ENCODE peak calls at places on chromosomes 5 and 9, in five cellular contexts. One of them, this sample, is unnamed.

GRCh38 chr5:158451203-158451982 is 592.4 kb upstream of the CLINT1 start:
- DNase-seq in dorsolateral prefrontal cortex: no peak
- DNase-seq in heart right ventricle: no peak
- DNase-seq in GM13976: no peak
- DNase-seq in A673: no peak
- DNase-seq in this sample: no peak

GRCh38 chr9:132773764-132774339 is 103.6 kb downstream of the GTF3C4 start:
- DNase-seq in dorsolateral prefrontal cortex: no peak
- DNase-seq in heart right ventricle: no peak
- DNase-seq in GM13976: no peak
- DNase-seq in A673: no peak
- DNase-seq in this sample: no peak

GRCh38 chr9:83266618-83267543 is 203.9 kb upstream of the RASEF start:
- DNase-seq in dorsolateral prefrontal cortex: no peak
- DNase-seq in GM13976: no peak
- DNase-seq in heart right ventricle: peak
- DNase-seq in A673: no peak
- DNase-seq in this sample: no peak

GRCh38 chr5:17365326-17365725 is 132.7 kb upstream of the TAF11L2 start:
- DNase-seq in GM13976: no peak
- DNase-seq in heart right ventricle: no peak
- DNase-seq in A673: no peak
- DNase-seq in dorsolateral prefrontal cortex: no peak
- DNase-seq in this sample: no peak

GRCh38 chr5:128083811-128084227 is 253 bp downstream of the SLC12A2 start:
- DNase-seq in heart right ventricle: no peak
- DNase-seq in GM13976: peak
- DNase-seq in dorsolateral prefrontal cortex: no peak
- DNase-seq in A673: no peak
- DNase-seq in this sample: no peak

GRCh38 chr5:73119492-73120157 is 750 bp upstream of the TMEM171 start:
- DNase-seq in A673: no peak
- DNase-seq in GM13976: no peak
- DNase-seq in dorsolateral prefrontal cortex: no peak
- DNase-seq in heart right ventricle: no peak
- DNase-seq in this sample: no peak

GRCh38 chr9:79390077-79390673 is 181.6 kb upstream of the TLE4 start:
- DNase-seq in A673: no peak
- DNase-seq in GM13976: no peak
- DNase-seq in heart right ventricle: no peak
- DNase-seq in dorsolateral prefrontal cortex: no peak
- DNase-seq in this sample: no peak

GRCh38 chr5:93385665-93386064 is 195.4 kb downstream of the NR2F1-AS1 start:
- DNase-seq in GM13976: no peak
- DNase-seq in heart right ventricle: no peak
- DNase-seq in A673: no peak
- DNase-seq in dorsolateral prefrontal cortex: no peak
- DNase-seq in this sample: no peak

GRCh38 chr5:85293139-85293785 is 908.6 kb upstream of the EDIL3 start:
- DNase-seq in heart right ventricle: no peak
- DNase-seq in dorsolateral prefrontal cortex: no peak
- DNase-seq in GM13976: no peak
- DNase-seq in A673: no peak
- DNase-seq in this sample: no peak

GRCh38 chr5:125891326-125891725 is 531.9 kb upstream of the GRAMD2B start:
- DNase-seq in dorsolateral prefrontal cortex: no peak
- DNase-seq in A673: no peak
- DNase-seq in GM13976: no peak
- DNase-seq in heart right ventricle: no peak
- DNase-seq in this sample: no peak

GRCh38 chr5:61207884-61208283 is 45.6 kb upstream of the SMIM15 start:
- DNase-seq in dorsolateral prefrontal cortex: no peak
- DNase-seq in heart right ventricle: no peak
- DNase-seq in GM13976: no peak
- DNase-seq in A673: no peak
- DNase-seq in this sample: no peak

GRCh38 chr5:107289030-107289714 is 381.6 kb downstream of the EFNA5 start:
- DNase-seq in A673: no peak
- DNase-seq in dorsolateral prefrontal cortex: no peak
- DNase-seq in heart right ventricle: no peak
- DNase-seq in GM13976: peak
- DNase-seq in this sample: peak

GRCh38 chr5:141672856-141673813 is 8.9 kb downstream of the ARAP3 start:
- DNase-seq in A673: peak
- DNase-seq in GM13976: no peak
- DNase-seq in heart right ventricle: no peak
- DNase-seq in dorsolateral prefrontal cortex: peak
- DNase-seq in this sample: no peak

GRCh38 chr5:154202379-154203260 is 12.1 kb downstream of the GALNT10 start:
- DNase-seq in GM13976: peak
- DNase-seq in dorsolateral prefrontal cortex: no peak
- DNase-seq in A673: no peak
- DNase-seq in heart right ventricle: no peak
- DNase-seq in this sample: peak

GRCh38 chr9:72363908-72364678 is 915 bp downstream of the ZFAND5 start:
- DNase-seq in GM13976: peak
- DNase-seq in dorsolateral prefrontal cortex: peak
- DNase-seq in heart right ventricle: peak
- DNase-seq in A673: peak
- DNase-seq in this sample: peak

GRCh38 chr5:16713386-16713928 is 96.7 kb upstream of the RETREG1 start:
- DNase-seq in A673: peak
- DNase-seq in GM13976: no peak
- DNase-seq in heart right ventricle: no peak
- DNase-seq in dorsolateral prefrontal cortex: peak
- DNase-seq in this sample: no peak

GRCh38 chr9:89593776-89594427 is 10.9 kb upstream of the GADD45G start:
- DNase-seq in A673: peak
- DNase-seq in heart right ventricle: no peak
- DNase-seq in GM13976: peak
- DNase-seq in dorsolateral prefrontal cortex: no peak
- DNase-seq in this sample: peak

GRCh38 chr9:3498691-3499090 is 27.1 kb downstream of the RFX3 start:
- DNase-seq in heart right ventricle: no peak
- DNase-seq in dorsolateral prefrontal cortex: no peak
- DNase-seq in A673: peak
- DNase-seq in GM13976: no peak
- DNase-seq in this sample: no peak

GRCh38 chr9:129328357-129329103 is 150.5 kb upstream of the IER5L start:
- DNase-seq in heart right ventricle: no peak
- DNase-seq in dorsolateral prefrontal cortex: no peak
- DNase-seq in A673: no peak
- DNase-seq in GM13976: no peak
- DNase-seq in this sample: no peak

GRCh38 chr9:123234853-123235252 is 33.5 kb downstream of the STRBP start:
- DNase-seq in dorsolateral prefrontal cortex: no peak
- DNase-seq in A673: no peak
- DNase-seq in heart right ventricle: no peak
- DNase-seq in GM13976: peak
- DNase-seq in this sample: peak

GRCh38 chr5:87541033-87541432 is 128.3 kb upstream of the CCNH start:
- DNase-seq in GM13976: no peak
- DNase-seq in dorsolateral prefrontal cortex: peak
- DNase-seq in heart right ventricle: peak
- DNase-seq in A673: peak
- DNase-seq in this sample: no peak

GRCh38 chr9:20478780-20479179 is 143.5 kb downstream of the MLLT3 start:
- DNase-seq in heart right ventricle: no peak
- DNase-seq in dorsolateral prefrontal cortex: no peak
- DNase-seq in GM13976: no peak
- DNase-seq in A673: peak
- DNase-seq in this sample: no peak

GRCh38 chr9:33139421-33140228 is 27.5 kb downstream of the B4GALT1 start:
- DNase-seq in dorsolateral prefrontal cortex: no peak
- DNase-seq in heart right ventricle: peak
- DNase-seq in A673: no peak
- DNase-seq in GM13976: peak
- DNase-seq in this sample: no peak

GRCh38 chr5:135426102-135427082 is 20.8 kb downstream of the DCANP1 start:
- DNase-seq in heart right ventricle: no peak
- DNase-seq in GM13976: peak
- DNase-seq in dorsolateral prefrontal cortex: no peak
- DNase-seq in A673: peak
- DNase-seq in this sample: peak

GRCh38 chr5:172846249-172846648 is 12.2 kb downstream of the ERGIC1 start:
- DNase-seq in dorsolateral prefrontal cortex: no peak
- DNase-seq in A673: no peak
- DNase-seq in GM13976: no peak
- DNase-seq in heart right ventricle: no peak
- DNase-seq in this sample: no peak

GRCh38 chr5:60856059-60856458 is 12.0 kb upstream of the ELOVL7 start:
- DNase-seq in heart right ventricle: no peak
- DNase-seq in dorsolateral prefrontal cortex: no peak
- DNase-seq in A673: no peak
- DNase-seq in GM13976: no peak
- DNase-seq in this sample: no peak

GRCh38 chr5:9820696-9821449 is 190.7 kb upstream of the TAS2R1 start:
- DNase-seq in A673: no peak
- DNase-seq in GM13976: no peak
- DNase-seq in dorsolateral prefrontal cortex: no peak
- DNase-seq in heart right ventricle: no peak
- DNase-seq in this sample: no peak

GRCh38 chr9:77864096-77864889 is 167.3 kb downstream of the GNAQ start:
- DNase-seq in A673: no peak
- DNase-seq in heart right ventricle: no peak
- DNase-seq in GM13976: peak
- DNase-seq in dorsolateral prefrontal cortex: no peak
- DNase-seq in this sample: peak
- TF ChIP-seq CTCF in A673: no peak
- TF ChIP-seq CTCF in heart right ventricle: no peak
- TF ChIP-seq CTCF in GM13976: no peak
- TF ChIP-seq CTCF in dorsolateral prefrontal cortex: no peak
- TF ChIP-seq CTCF in this sample: no peak

GRCh38 chr5:39132792-39133191 is 58.6 kb upstream of the RICTOR start:
- DNase-seq in heart right ventricle: no peak
- DNase-seq in GM13976: no peak
- DNase-seq in A673: no peak
- DNase-seq in dorsolateral prefrontal cortex: no peak
- DNase-seq in this sample: no peak

GRCh38 chr5:39138892-39139291 is 64.7 kb upstream of the RICTOR start:
- DNase-seq in GM13976: no peak
- DNase-seq in heart right ventricle: no peak
- DNase-seq in A673: no peak
- DNase-seq in dorsolateral prefrontal cortex: no peak
- DNase-seq in this sample: no peak

GRCh38 chr5:39138182-39138487 is 63.9 kb upstream of the RICTOR start:
- DNase-seq in heart right ventricle: no peak
- DNase-seq in dorsolateral prefrontal cortex: no peak
- DNase-seq in A673: no peak
- DNase-seq in GM13976: no peak
- DNase-seq in this sample: no peak

GRCh38 chr5:39140558-39141168 is 66.5 kb upstream of the RICTOR start:
- DNase-seq in dorsolateral prefrontal cortex: no peak
- DNase-seq in A673: no peak
- DNase-seq in heart right ventricle: no peak
- DNase-seq in GM13976: no peak
- DNase-seq in this sample: no peak

GRCh38 chr5:39137391-39138181 is 63.4 kb upstream of the RICTOR start:
- DNase-seq in dorsolateral prefrontal cortex: no peak
- DNase-seq in heart right ventricle: no peak
- DNase-seq in GM13976: no peak
- DNase-seq in A673: peak
- DNase-seq in this sample: no peak
- TF ChIP-seq CTCF in dorsolateral prefrontal cortex: no peak
- TF ChIP-seq CTCF in heart right ventricle: no peak
- TF ChIP-seq CTCF in GM13976: no peak
- TF ChIP-seq CTCF in A673: peak
- TF ChIP-seq CTCF in this sample: no peak

GRCh38 chr9:137161558-137162483 is 8.0 kb downstream of the LRRC26 start:
- DNase-seq in dorsolateral prefrontal cortex: no peak
- DNase-seq in GM13976: no peak
- DNase-seq in heart right ventricle: no peak
- DNase-seq in A673: peak
- DNase-seq in this sample: no peak

GRCh38 chr9:137163101-137163661 is 6.7 kb downstream of the LRRC26 start:
- DNase-seq in GM13976: no peak
- DNase-seq in dorsolateral prefrontal cortex: no peak
- DNase-seq in heart right ventricle: no peak
- DNase-seq in A673: peak
- DNase-seq in this sample: no peak

GRCh38 chr9:137163805-137164204 is 6.0 kb downstream of the LRRC26 start:
- DNase-seq in GM13976: no peak
- DNase-seq in heart right ventricle: no peak
- DNase-seq in dorsolateral prefrontal cortex: no peak
- DNase-seq in A673: no peak
- DNase-seq in this sample: no peak

GRCh38 chr9:137160716-137161557 is 8.9 kb downstream of the LRRC26 start:
- DNase-seq in GM13976: no peak
- DNase-seq in heart right ventricle: no peak
- DNase-seq in A673: no peak
- DNase-seq in dorsolateral prefrontal cortex: no peak
- DNase-seq in this sample: no peak

DNA sequence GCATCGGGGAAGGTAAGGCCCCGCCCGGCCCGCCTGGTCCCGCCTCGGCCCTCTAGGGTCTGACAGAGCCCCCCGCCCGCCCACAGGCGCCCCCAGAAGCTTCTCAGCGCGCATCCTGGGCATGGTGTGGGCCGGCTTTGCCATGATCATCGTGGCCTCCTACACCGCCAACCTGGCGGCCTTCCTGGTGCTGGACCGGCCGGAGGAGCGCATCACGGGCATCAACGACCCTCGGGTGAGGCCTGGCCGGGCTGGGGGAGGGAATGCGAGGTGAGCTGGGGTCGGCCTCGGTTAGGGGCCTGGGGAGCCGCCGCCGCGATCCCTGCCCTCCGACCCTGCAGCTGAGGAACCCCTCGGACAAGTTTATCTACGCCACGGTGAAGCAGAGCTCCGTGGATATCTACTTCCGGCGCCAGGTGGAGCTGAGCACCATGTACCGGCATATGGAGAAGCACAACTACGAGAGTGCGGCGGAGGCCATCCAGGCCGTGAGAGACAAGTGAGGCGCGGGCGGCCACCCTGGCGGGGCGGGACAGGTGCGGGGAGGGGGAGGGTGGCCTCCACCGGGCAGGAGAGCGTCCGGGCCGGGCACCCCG is 7.2 kb downstream of the LRRC26 start:
- DNase-seq in heart right ventricle: no peak
- DNase-seq in GM13976: no peak
- DNase-seq in dorsolateral prefrontal cortex: no peak
- DNase-seq in A673: no peak
- DNase-seq in this sample: peak
- TF ChIP-seq CTCF in heart right ventricle: no peak
- TF ChIP-seq CTCF in GM13976: no peak
- TF ChIP-seq CTCF in dorsolateral prefrontal cortex: no peak
- TF ChIP-seq CTCF in A673: peak
- TF ChIP-seq CTCF in this sample: no peak

DNA sequence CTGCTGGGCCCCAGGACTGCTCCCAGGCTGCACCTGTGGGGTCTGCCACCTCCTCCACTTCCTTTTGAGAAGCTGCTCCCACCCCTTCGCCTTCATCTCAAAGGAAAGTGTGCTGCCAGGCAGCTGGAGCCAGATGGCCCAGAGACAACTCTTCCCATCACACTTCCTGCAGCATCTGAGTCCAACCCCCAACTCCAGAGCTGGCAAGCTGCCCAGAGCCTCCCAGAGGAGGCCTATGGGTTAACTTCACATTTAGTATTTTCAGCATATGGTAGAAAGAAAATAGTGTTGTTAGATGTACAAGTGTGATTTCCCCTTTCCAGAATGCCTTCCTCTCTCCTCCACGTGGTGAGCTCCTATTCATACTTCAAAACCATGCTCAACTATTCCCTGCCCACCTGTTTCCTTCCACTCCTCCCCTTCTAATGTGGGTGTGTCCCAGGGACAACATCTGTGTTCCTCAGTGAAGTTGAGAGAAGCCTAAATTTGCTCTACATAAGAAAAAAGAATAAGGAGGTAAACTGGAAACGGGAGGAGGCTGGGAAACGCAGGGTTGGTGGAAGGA is 38.6 kb upstream of the KCNMB1 start:
- DNase-seq in GM13976: no peak
- DNase-seq in dorsolateral prefrontal cortex: no peak
- DNase-seq in A673: peak
- DNase-seq in heart right ventricle: peak
- DNase-seq in this sample: no peak
- TF ChIP-seq CTCF in GM13976: no peak
- TF ChIP-seq CTCF in dorsolateral prefrontal cortex: no peak
- TF ChIP-seq CTCF in A673: no peak
- TF ChIP-seq CTCF in heart right ventricle: no peak
- TF ChIP-seq CTCF in this sample: no peak